ENCODE peak calls at places on chromosomes 12 and 14, in ten cellular contexts. One of them, this sample, is unnamed.
A peak's percentile ranks its signal among the peaks of the same experiment; 100 is the strongest.

GRCh38 chr12:22188431-22188830 is 142.4 kb downstream of the CMAS start:
- DNase-seq in HCT116: no peak
- DNase-seq in stimulated activated CD4-positive, alpha-beta T cell treated with anti-CD3 and anti-CD28 coated beads, Interleukin-12 subunit alpha, Interleukin-12 subunit beta, amount 100 ng/mL, for 24 hours: no peak
- DNase-seq in occipital lobe: no peak
- DNase-seq in SW 1271: no peak
- DNase-seq in tibial artery: no peak
- DNase-seq in effector memory CD4-positive, alpha-beta T cell: no peak
- DNase-seq in small intestine: no peak
- DNase-seq in GM23338: no peak
- DNase-seq in ascending aorta: no peak
- DNase-seq in this sample: no peak

GRCh38 chr14:33315721-33316120 is 377.0 kb downstream of the NPAS3 start:
- DNase-seq in HCT116: no peak
- DNase-seq in stimulated activated CD4-positive, alpha-beta T cell treated with anti-CD3 and anti-CD28 coated beads, Interleukin-12 subunit alpha, Interleukin-12 subunit beta, amount 100 ng/mL, for 24 hours: no peak
- DNase-seq in occipital lobe: no peak
- DNase-seq in SW 1271: no peak
- DNase-seq in tibial artery: no peak
- DNase-seq in effector memory CD4-positive, alpha-beta T cell: no peak
- DNase-seq in small intestine: no peak
- DNase-seq in GM23338: no peak
- DNase-seq in ascending aorta: no peak
- DNase-seq in this sample: no peak

GRCh38 chr12:2615665-2616387 is 178.9 kb upstream of the FKBP4 start:
- DNase-seq in HCT116: no peak
- DNase-seq in stimulated activated CD4-positive, alpha-beta T cell treated with anti-CD3 and anti-CD28 coated beads, Interleukin-12 subunit alpha, Interleukin-12 subunit beta, amount 100 ng/mL, for 24 hours: no peak
- DNase-seq in occipital lobe: no peak
- DNase-seq in SW 1271: no peak
- DNase-seq in tibial artery: no peak
- DNase-seq in effector memory CD4-positive, alpha-beta T cell: no peak
- DNase-seq in small intestine: no peak
- DNase-seq in GM23338: peak; percentile 50
- DNase-seq in ascending aorta: no peak
- DNase-seq in this sample: no peak

GRCh38 chr14:20400965-20401593 is 12.2 kb downstream of the TEP1 start:
- DNase-seq in HCT116: peak; percentile 74
- DNase-seq in stimulated activated CD4-positive, alpha-beta T cell treated with anti-CD3 and anti-CD28 coated beads, Interleukin-12 subunit alpha, Interleukin-12 subunit beta, amount 100 ng/mL, for 24 hours: no peak
- DNase-seq in occipital lobe: no peak
- DNase-seq in SW 1271: peak; percentile 33
- DNase-seq in tibial artery: no peak
- DNase-seq in effector memory CD4-positive, alpha-beta T cell: no peak
- DNase-seq in small intestine: no peak
- DNase-seq in GM23338: no peak
- DNase-seq in ascending aorta: peak; percentile 39
- DNase-seq in this sample: no peak

GRCh38 chr12:32918890-32919791 is 22.6 kb upstream of the PKP2 start:
- DNase-seq in HCT116: no peak
- DNase-seq in stimulated activated CD4-positive, alpha-beta T cell treated with anti-CD3 and anti-CD28 coated beads, Interleukin-12 subunit alpha, Interleukin-12 subunit beta, amount 100 ng/mL, for 24 hours: no peak
- DNase-seq in occipital lobe: no peak
- DNase-seq in SW 1271: peak; percentile 53
- DNase-seq in tibial artery: no peak
- DNase-seq in effector memory CD4-positive, alpha-beta T cell: no peak
- DNase-seq in small intestine: peak; percentile 36
- DNase-seq in GM23338: peak; percentile 76
- DNase-seq in ascending aorta: no peak
- DNase-seq in this sample: no peak

GRCh38 chr12:98908866-98909265 is 263.8 kb downstream of the APAF1 start:
- DNase-seq in HCT116: no peak
- DNase-seq in stimulated activated CD4-positive, alpha-beta T cell treated with anti-CD3 and anti-CD28 coated beads, Interleukin-12 subunit alpha, Interleukin-12 subunit beta, amount 100 ng/mL, for 24 hours: no peak
- DNase-seq in occipital lobe: no peak
- DNase-seq in SW 1271: no peak
- DNase-seq in tibial artery: no peak
- DNase-seq in effector memory CD4-positive, alpha-beta T cell: no peak
- DNase-seq in small intestine: no peak
- DNase-seq in GM23338: no peak
- DNase-seq in ascending aorta: no peak
- DNase-seq in this sample: no peak

GRCh38 chr12:131608740-131609665 is 101.9 kb upstream of the SFSWAP start:
- DNase-seq in HCT116: peak; percentile 43
- DNase-seq in stimulated activated CD4-positive, alpha-beta T cell treated with anti-CD3 and anti-CD28 coated beads, Interleukin-12 subunit alpha, Interleukin-12 subunit beta, amount 100 ng/mL, for 24 hours: peak; percentile 24
- DNase-seq in occipital lobe: peak; percentile 67
- DNase-seq in SW 1271: peak; percentile 55
- DNase-seq in tibial artery: peak; percentile 66
- DNase-seq in effector memory CD4-positive, alpha-beta T cell: peak; percentile 30
- DNase-seq in small intestine: peak; percentile 59
- DNase-seq in GM23338: peak; percentile 81
- DNase-seq in ascending aorta: peak; percentile 75
- DNase-seq in this sample: peak; percentile 71

GRCh38 chr14:63423889-63424288 is 105.2 kb upstream of the GPHB5 start:
- DNase-seq in HCT116: no peak
- DNase-seq in stimulated activated CD4-positive, alpha-beta T cell treated with anti-CD3 and anti-CD28 coated beads, Interleukin-12 subunit alpha, Interleukin-12 subunit beta, amount 100 ng/mL, for 24 hours: no peak
- DNase-seq in occipital lobe: no peak
- DNase-seq in SW 1271: no peak
- DNase-seq in tibial artery: no peak
- DNase-seq in effector memory CD4-positive, alpha-beta T cell: no peak
- DNase-seq in small intestine: no peak
- DNase-seq in GM23338: no peak
- DNase-seq in ascending aorta: no peak
- DNase-seq in this sample: no peak

GRCh38 chr12:29149691-29150382 is 759 bp downstream of the FAR2 start:
- DNase-seq in HCT116: no peak
- DNase-seq in stimulated activated CD4-positive, alpha-beta T cell treated with anti-CD3 and anti-CD28 coated beads, Interleukin-12 subunit alpha, Interleukin-12 subunit beta, amount 100 ng/mL, for 24 hours: no peak
- DNase-seq in occipital lobe: no peak
- DNase-seq in SW 1271: no peak
- DNase-seq in tibial artery: no peak
- DNase-seq in effector memory CD4-positive, alpha-beta T cell: no peak
- DNase-seq in small intestine: peak; percentile 39
- DNase-seq in GM23338: peak; percentile 47
- DNase-seq in ascending aorta: no peak
- DNase-seq in this sample: peak; percentile 38

GRCh38 chr14:37593496-37594237 is 1.4 kb downstream of the FOXA1 start:
- DNase-seq in HCT116: no peak
- DNase-seq in stimulated activated CD4-positive, alpha-beta T cell treated with anti-CD3 and anti-CD28 coated beads, Interleukin-12 subunit alpha, Interleukin-12 subunit beta, amount 100 ng/mL, for 24 hours: no peak
- DNase-seq in occipital lobe: no peak
- DNase-seq in SW 1271: no peak
- DNase-seq in tibial artery: no peak
- DNase-seq in effector memory CD4-positive, alpha-beta T cell: no peak
- DNase-seq in small intestine: no peak
- DNase-seq in GM23338: no peak
- DNase-seq in ascending aorta: no peak
- DNase-seq in this sample: no peak

GRCh38 chr12:124031058-124031457 is 58.0 kb downstream of the ZNF664 start:
- DNase-seq in HCT116: no peak
- DNase-seq in stimulated activated CD4-positive, alpha-beta T cell treated with anti-CD3 and anti-CD28 coated beads, Interleukin-12 subunit alpha, Interleukin-12 subunit beta, amount 100 ng/mL, for 24 hours: no peak
- DNase-seq in occipital lobe: no peak
- DNase-seq in SW 1271: no peak
- DNase-seq in tibial artery: no peak
- DNase-seq in effector memory CD4-positive, alpha-beta T cell: no peak
- DNase-seq in small intestine: no peak
- DNase-seq in GM23338: no peak
- DNase-seq in ascending aorta: no peak
- DNase-seq in this sample: no peak

GRCh38 chr12:116604883-116605641 is 45.9 kb downstream of the MAP1LC3B2 start:
- DNase-seq in HCT116: no peak
- DNase-seq in stimulated activated CD4-positive, alpha-beta T cell treated with anti-CD3 and anti-CD28 coated beads, Interleukin-12 subunit alpha, Interleukin-12 subunit beta, amount 100 ng/mL, for 24 hours: no peak
- DNase-seq in occipital lobe: no peak
- DNase-seq in SW 1271: no peak
- DNase-seq in tibial artery: no peak
- DNase-seq in effector memory CD4-positive, alpha-beta T cell: no peak
- DNase-seq in small intestine: no peak
- DNase-seq in GM23338: no peak
- DNase-seq in ascending aorta: no peak
- DNase-seq in this sample: no peak

GRCh38 chr12:46946137-46946536 is 120.3 kb upstream of the SLC38A4 start:
- DNase-seq in HCT116: no peak
- DNase-seq in stimulated activated CD4-positive, alpha-beta T cell treated with anti-CD3 and anti-CD28 coated beads, Interleukin-12 subunit alpha, Interleukin-12 subunit beta, amount 100 ng/mL, for 24 hours: no peak
- DNase-seq in occipital lobe: no peak
- DNase-seq in SW 1271: no peak
- DNase-seq in tibial artery: no peak
- DNase-seq in effector memory CD4-positive, alpha-beta T cell: no peak
- DNase-seq in small intestine: no peak
- DNase-seq in GM23338: no peak
- DNase-seq in ascending aorta: no peak
- DNase-seq in this sample: no peak

GRCh38 chr12:19759229-19759628 is 319.9 kb downstream of the AEBP2 start:
- DNase-seq in HCT116: no peak
- DNase-seq in stimulated activated CD4-positive, alpha-beta T cell treated with anti-CD3 and anti-CD28 coated beads, Interleukin-12 subunit alpha, Interleukin-12 subunit beta, amount 100 ng/mL, for 24 hours: no peak
- DNase-seq in occipital lobe: no peak
- DNase-seq in SW 1271: no peak
- DNase-seq in tibial artery: no peak
- DNase-seq in effector memory CD4-positive, alpha-beta T cell: no peak
- DNase-seq in small intestine: no peak
- DNase-seq in GM23338: no peak
- DNase-seq in ascending aorta: no peak
- DNase-seq in this sample: no peak

GRCh38 chr14:99333214-99333613 is 61.2 kb upstream of the BCL11B start:
- DNase-seq in HCT116: no peak
- DNase-seq in stimulated activated CD4-positive, alpha-beta T cell treated with anti-CD3 and anti-CD28 coated beads, Interleukin-12 subunit alpha, Interleukin-12 subunit beta, amount 100 ng/mL, for 24 hours: no peak
- DNase-seq in occipital lobe: no peak
- DNase-seq in SW 1271: no peak
- DNase-seq in tibial artery: no peak
- DNase-seq in effector memory CD4-positive, alpha-beta T cell: no peak
- DNase-seq in small intestine: no peak
- DNase-seq in GM23338: no peak
- DNase-seq in ascending aorta: no peak
- DNase-seq in this sample: no peak

GRCh38 chr14:42532194-42532593 is 925.5 kb downstream of the LRFN5 start:
- DNase-seq in HCT116: no peak
- DNase-seq in stimulated activated CD4-positive, alpha-beta T cell treated with anti-CD3 and anti-CD28 coated beads, Interleukin-12 subunit alpha, Interleukin-12 subunit beta, amount 100 ng/mL, for 24 hours: no peak
- DNase-seq in occipital lobe: no peak
- DNase-seq in SW 1271: no peak
- DNase-seq in tibial artery: no peak
- DNase-seq in effector memory CD4-positive, alpha-beta T cell: no peak
- DNase-seq in small intestine: no peak
- DNase-seq in GM23338: no peak
- DNase-seq in ascending aorta: no peak
- DNase-seq in this sample: no peak

GRCh38 chr14:89237923-89238529 is 179.0 kb downstream of the FOXN3 start:
- DNase-seq in HCT116: no peak
- DNase-seq in stimulated activated CD4-positive, alpha-beta T cell treated with anti-CD3 and anti-CD28 coated beads, Interleukin-12 subunit alpha, Interleukin-12 subunit beta, amount 100 ng/mL, for 24 hours: no peak
- DNase-seq in occipital lobe: no peak
- DNase-seq in SW 1271: no peak
- DNase-seq in tibial artery: no peak
- DNase-seq in effector memory CD4-positive, alpha-beta T cell: no peak
- DNase-seq in small intestine: no peak
- DNase-seq in GM23338: peak; percentile 85
- DNase-seq in ascending aorta: no peak
- DNase-seq in this sample: no peak

GRCh38 chr12:53476769-53477209 is 22.5 kb downstream of the MAP3K12 start:
- DNase-seq in HCT116: no peak
- DNase-seq in stimulated activated CD4-positive, alpha-beta T cell treated with anti-CD3 and anti-CD28 coated beads, Interleukin-12 subunit alpha, Interleukin-12 subunit beta, amount 100 ng/mL, for 24 hours: no peak
- DNase-seq in occipital lobe: no peak
- DNase-seq in SW 1271: peak; percentile 44
- DNase-seq in tibial artery: no peak
- DNase-seq in effector memory CD4-positive, alpha-beta T cell: no peak
- DNase-seq in small intestine: no peak
- DNase-seq in GM23338: peak; percentile 82
- DNase-seq in ascending aorta: no peak
- DNase-seq in this sample: no peak

GRCh38 chr12:77925536-77926108 is 94.9 kb downstream of the NAV3 start:
- DNase-seq in HCT116: peak; percentile 95
- DNase-seq in stimulated activated CD4-positive, alpha-beta T cell treated with anti-CD3 and anti-CD28 coated beads, Interleukin-12 subunit alpha, Interleukin-12 subunit beta, amount 100 ng/mL, for 24 hours: no peak
- DNase-seq in occipital lobe: peak; percentile 53
- DNase-seq in SW 1271: peak; percentile 84
- DNase-seq in tibial artery: peak; percentile 61
- DNase-seq in effector memory CD4-positive, alpha-beta T cell: no peak
- DNase-seq in small intestine: peak; percentile 68
- DNase-seq in GM23338: peak; percentile 94
- DNase-seq in ascending aorta: peak; percentile 75
- DNase-seq in this sample: peak; percentile 54

GRCh38 chr12:104670439-104671406 is 214.0 kb downstream of the CHST11 start:
- DNase-seq in HCT116: peak; percentile 16
- DNase-seq in stimulated activated CD4-positive, alpha-beta T cell treated with anti-CD3 and anti-CD28 coated beads, Interleukin-12 subunit alpha, Interleukin-12 subunit beta, amount 100 ng/mL, for 24 hours: no peak
- DNase-seq in occipital lobe: no peak
- DNase-seq in SW 1271: no peak
- DNase-seq in tibial artery: no peak
- DNase-seq in effector memory CD4-positive, alpha-beta T cell: no peak
- DNase-seq in small intestine: no peak
- DNase-seq in GM23338: no peak
- DNase-seq in ascending aorta: no peak
- DNase-seq in this sample: no peak

GRCh38 chr12:124506145-124506831 is 61.1 kb downstream of the NCOR2 start:
- DNase-seq in HCT116: no peak
- DNase-seq in stimulated activated CD4-positive, alpha-beta T cell treated with anti-CD3 and anti-CD28 coated beads, Interleukin-12 subunit alpha, Interleukin-12 subunit beta, amount 100 ng/mL, for 24 hours: no peak
- DNase-seq in occipital lobe: no peak
- DNase-seq in SW 1271: no peak
- DNase-seq in tibial artery: peak; percentile 87
- DNase-seq in effector memory CD4-positive, alpha-beta T cell: no peak
- DNase-seq in small intestine: peak; percentile 27
- DNase-seq in GM23338: no peak
- DNase-seq in ascending aorta: peak; percentile 84
- DNase-seq in this sample: peak; percentile 77

GRCh38 chr14:30283822-30284446 is 275.0 kb upstream of the G2E3 start:
- DNase-seq in HCT116: peak; percentile 19
- DNase-seq in stimulated activated CD4-positive, alpha-beta T cell treated with anti-CD3 and anti-CD28 coated beads, Interleukin-12 subunit alpha, Interleukin-12 subunit beta, amount 100 ng/mL, for 24 hours: no peak
- DNase-seq in occipital lobe: no peak
- DNase-seq in SW 1271: peak; percentile 56
- DNase-seq in tibial artery: no peak
- DNase-seq in effector memory CD4-positive, alpha-beta T cell: no peak
- DNase-seq in small intestine: peak; percentile 23
- DNase-seq in GM23338: peak; percentile 86
- DNase-seq in ascending aorta: no peak
- DNase-seq in this sample: no peak

GRCh38 chr14:50040401-50040775 is 76.0 kb downstream of the VCPKMT start:
- DNase-seq in HCT116: no peak
- DNase-seq in stimulated activated CD4-positive, alpha-beta T cell treated with anti-CD3 and anti-CD28 coated beads, Interleukin-12 subunit alpha, Interleukin-12 subunit beta, amount 100 ng/mL, for 24 hours: no peak
- DNase-seq in occipital lobe: no peak
- DNase-seq in SW 1271: peak; percentile 66
- DNase-seq in tibial artery: no peak
- DNase-seq in effector memory CD4-positive, alpha-beta T cell: peak; percentile 21
- DNase-seq in small intestine: peak; percentile 87
- DNase-seq in GM23338: no peak
- DNase-seq in ascending aorta: no peak
- DNase-seq in this sample: peak; percentile 57

GRCh38 chr14:72611956-72612500 is 281.9 kb downstream of the DPF3 start:
- DNase-seq in HCT116: no peak
- DNase-seq in stimulated activated CD4-positive, alpha-beta T cell treated with anti-CD3 and anti-CD28 coated beads, Interleukin-12 subunit alpha, Interleukin-12 subunit beta, amount 100 ng/mL, for 24 hours: no peak
- DNase-seq in occipital lobe: no peak
- DNase-seq in SW 1271: no peak
- DNase-seq in tibial artery: no peak
- DNase-seq in effector memory CD4-positive, alpha-beta T cell: no peak
- DNase-seq in small intestine: no peak
- DNase-seq in GM23338: no peak
- DNase-seq in ascending aorta: peak; percentile 11
- DNase-seq in this sample: no peak

GRCh38 chr12:40158592-40159111 is 52.8 kb upstream of the SLC2A13 start:
- DNase-seq in HCT116: no peak
- DNase-seq in stimulated activated CD4-positive, alpha-beta T cell treated with anti-CD3 and anti-CD28 coated beads, Interleukin-12 subunit alpha, Interleukin-12 subunit beta, amount 100 ng/mL, for 24 hours: no peak
- DNase-seq in occipital lobe: no peak
- DNase-seq in SW 1271: no peak
- DNase-seq in tibial artery: peak; percentile 33
- DNase-seq in effector memory CD4-positive, alpha-beta T cell: no peak
- DNase-seq in small intestine: no peak
- DNase-seq in GM23338: no peak
- DNase-seq in ascending aorta: no peak
- DNase-seq in this sample: peak; percentile 12

GRCh38 chr14:22268875-22269274 is 320.1 kb downstream of the DAD1 start:
- DNase-seq in HCT116: no peak
- DNase-seq in stimulated activated CD4-positive, alpha-beta T cell treated with anti-CD3 and anti-CD28 coated beads, Interleukin-12 subunit alpha, Interleukin-12 subunit beta, amount 100 ng/mL, for 24 hours: no peak
- DNase-seq in occipital lobe: no peak
- DNase-seq in SW 1271: no peak
- DNase-seq in tibial artery: no peak
- DNase-seq in effector memory CD4-positive, alpha-beta T cell: no peak
- DNase-seq in small intestine: peak; percentile 25
- DNase-seq in GM23338: no peak
- DNase-seq in ascending aorta: no peak
- DNase-seq in this sample: no peak

GRCh38 chr12:104555650-104556049 is 98.9 kb downstream of the CHST11 start:
- DNase-seq in HCT116: no peak
- DNase-seq in stimulated activated CD4-positive, alpha-beta T cell treated with anti-CD3 and anti-CD28 coated beads, Interleukin-12 subunit alpha, Interleukin-12 subunit beta, amount 100 ng/mL, for 24 hours: no peak
- DNase-seq in occipital lobe: no peak
- DNase-seq in SW 1271: no peak
- DNase-seq in tibial artery: no peak
- DNase-seq in effector memory CD4-positive, alpha-beta T cell: no peak
- DNase-seq in small intestine: no peak
- DNase-seq in GM23338: no peak
- DNase-seq in ascending aorta: no peak
- DNase-seq in this sample: no peak

GRCh38 chr12:64323476-64324225 is 66.9 kb downstream of the C12orf56 start:
- DNase-seq in HCT116: no peak
- DNase-seq in stimulated activated CD4-positive, alpha-beta T cell treated with anti-CD3 and anti-CD28 coated beads, Interleukin-12 subunit alpha, Interleukin-12 subunit beta, amount 100 ng/mL, for 24 hours: no peak
- DNase-seq in occipital lobe: no peak
- DNase-seq in SW 1271: no peak
- DNase-seq in tibial artery: no peak
- DNase-seq in effector memory CD4-positive, alpha-beta T cell: no peak
- DNase-seq in small intestine: no peak
- DNase-seq in GM23338: peak; percentile 52
- DNase-seq in ascending aorta: no peak
- DNase-seq in this sample: no peak